ENCODE peak calls at places on chromosomes 3 and 15, in seven cellular contexts. P is activated T-cell treated with anti-CD3 and anti-CD28 coated beads for 1 hour; M is cardiac fibroblast; U is MM.1S; N is GF-D8; X is bronchial epithelial cell; Y is naive thymus-derived CD8-positive, alpha-beta T cell. E is an unnamed sample.

GRCh38 chr3:182436547-182436946 is 356.8 kb upstream of the ATP11B start:
- DNase-seq in N (no peak), U (no peak), X (peak), M (no peak), Y (no peak), P (no peak), E (no peak)

GRCh38 chr3:99809565-99809964 is 8.1 kb upstream of the CMSS1 start:
- DNase-seq in P (no peak), N (no peak), Y (no peak), U (no peak), M (no peak), X (no peak), E (no peak)

GRCh38 chr3:194517333-194517732 is 30.5 kb upstream of the ATP13A3 start:
- DNase-seq in Y (no peak), X (no peak), U (no peak), M (no peak), P (no peak), N (no peak), E (no peak)

GRCh38 chr3:183764854-183765731 is 60.3 kb downstream of the MAP6D1 start:
- DNase-seq in Y (no peak), X (peak), P (no peak), M (peak), N (no peak), U (no peak), E (no peak)

GRCh38 chr3:124905093-124905492 is 17.9 kb upstream of the ITGB5 start:
- DNase-seq in P (no peak), U (no peak), X (no peak), Y (no peak), N (no peak), M (no peak), E (no peak)

GRCh38 chr15:23877502-23878412 is 190.7 kb upstream of the NDN start:
- DNase-seq in M (no peak), X (no peak), N (no peak), U (peak), P (no peak), Y (no peak), E (no peak)

GRCh38 chr3:136772709-136773108 is 20.5 kb upstream of the STAG1 start:
- DNase-seq in M (peak), Y (no peak), X (peak), U (no peak), P (no peak), N (no peak), E (no peak)

GRCh38 chr15:27843146-27843545 is 256.0 kb downstream of the OCA2 start:
- DNase-seq in U (no peak), P (no peak), Y (no peak), X (no peak), M (no peak), N (no peak), E (no peak)